ENCODE peak calls at places on chromosomes 13 and 19, in five cellular contexts. M, N, B, S and Y are unnamed samples.

GRCh38 chr13:27170521-27171243 is 929 bp downstream of the USP12 start:
- DNase-seq in M (peak; percentile 31), N (peak; percentile 38), B (peak; percentile 81), S (no peak), Y (peak; percentile 37)

GRCh38 chr19:35216833-35217707 is 11.5 kb downstream of the FAM187B start:
- DNase-seq in M (no peak), N (peak; percentile 49), B (peak; percentile 44), S (no peak), Y (peak; percentile 22)

GRCh38 chr13:47250141-47250540 is 353.3 kb upstream of the HTR2A start:
- DNase-seq in M (peak; percentile 30), N (no peak), B (no peak), S (peak; percentile 91), Y (no peak)

GRCh38 chr13:113361406-113361805 is 2.5 kb downstream of the GRTP1 start:
- DNase-seq in M (no peak), N (no peak), B (peak; percentile 40), S (no peak), Y (no peak)

GRCh38 chr13:21749410-21749809 is 78.5 kb downstream of the FGF9 start:
- DNase-seq in M (no peak), N (no peak), B (no peak), S (peak; percentile 54), Y (no peak)

GRCh38 chr19:2455481-2456300 is 1.1 kb downstream of the LMNB2 start:
- DNase-seq in M (no peak), N (peak; percentile 29), B (no peak), S (no peak), Y (no peak)

GRCh38 chr13:110229905-110230563 is 76.9 kb downstream of the COL4A1 start:
- DNase-seq in M (no peak), N (no peak), B (no peak), S (no peak), Y (no peak)

GRCh38 chr13:48679941-48680630 is 26.4 kb downstream of the CYSLTR2 start:
- DNase-seq in M (no peak), N (no peak), B (no peak), S (no peak), Y (no peak)

GRCh38 chr19:30682576-30683536 is 310.7 kb downstream of the ZNF536 start:
- DNase-seq in M (peak; percentile 82), N (peak; percentile 72), B (no peak), S (peak; percentile 64), Y (peak; percentile 35)

GRCh38 chr13:45219123-45219891 is 18.5 kb upstream of the KCTD4 start:
- DNase-seq in M (no peak), N (no peak), B (no peak), S (no peak), Y (no peak)

GRCh38 chr13:77697208-77698103 is at the start of gene SLAIN1:
- DNase-seq in M (peak; percentile 64), N (peak; percentile 82), B (peak; percentile 83), S (peak; percentile 15), Y (peak; percentile 62)

GRCh38 chr19:4581381-4582111 is 22.1 kb upstream of the SEMA6B start:
- DNase-seq in M (no peak), N (no peak), B (no peak), S (no peak), Y (no peak)

GRCh38 chr19:48918801-48919247 is 14.7 kb upstream of the DHDH start:
- DNase-seq in M (no peak), N (no peak), B (no peak), S (no peak), Y (no peak)

GRCh38 chr19:41408256-41408655 is 10.6 kb downstream of the BCKDHA start:
- DNase-seq in M (no peak), N (no peak), B (no peak), S (no peak), Y (no peak)

GRCh38 chr13:40595693-40596092 is 70.7 kb downstream of the FOXO1 start:
- DNase-seq in M (no peak), N (no peak), B (no peak), S (peak; percentile 18), Y (no peak)

GRCh38 chr19:33193864-33194362 is at the start of gene LRP3:
- DNase-seq in M (no peak), N (peak; percentile 27), B (no peak), S (no peak), Y (peak; percentile 24)

GRCh38 chr13:23321534-23322241 is 111.8 kb downstream of the SACS start:
- DNase-seq in M (peak; percentile 54), N (peak; percentile 31), B (no peak), S (peak; percentile 97), Y (peak; percentile 50)

GRCh38 chr19:37817180-37817911 is 38.0 kb upstream of the ZNF573 start:
- DNase-seq in M (peak; percentile 74), N (peak; percentile 89), B (peak; percentile 81), S (peak; percentile 27), Y (peak; percentile 17)

GRCh38 chr19:50174100-50174793 is 11.2 kb upstream of the IZUMO2 start:
- DNase-seq in M (no peak), N (no peak), B (no peak), S (no peak), Y (no peak)

GRCh38 chr13:40318366-40318765 is 348.1 kb downstream of the FOXO1 start:
- DNase-seq in M (no peak), N (peak; percentile 61), B (no peak), S (no peak), Y (peak; percentile 82)

GRCh38 chr13:25741796-25742195 is 310.0 kb downstream of the SHISA2 start:
- DNase-seq in M (no peak), N (no peak), B (no peak), S (no peak), Y (no peak)

GRCh38 chr13:33352520-33352919 is 67.0 kb upstream of the STARD13 start:
- DNase-seq in M (no peak), N (no peak), B (no peak), S (no peak), Y (peak; percentile 81)

GRCh38 chr19:38975214-38975860 is at the start of gene FBXO17:
- DNase-seq in M (peak; percentile 51), N (peak; percentile 26), B (peak; percentile 78), S (peak; percentile 60), Y (no peak)

GRCh38 chr13:94710081-94710809 is 2.1 kb downstream of the SOX21 start:
- DNase-seq in M (no peak), N (no peak), B (no peak), S (no peak), Y (no peak)

GRCh38 chr19:37361994-37362393 is 8.9 kb upstream of the ZNF527 start:
- DNase-seq in M (no peak), N (no peak), B (no peak), S (peak; percentile 36), Y (no peak)

GRCh38 chr13:32650705-32651311 is 64.6 kb downstream of the PDS5B start:
- DNase-seq in M (peak; percentile 45), N (peak; percentile 53), B (no peak), S (peak; percentile 49), Y (peak; percentile 42)

GRCh38 chr13:59342396-59342795 is 821.3 kb downstream of the DIAPH3 start:
- DNase-seq in M (no peak), N (no peak), B (no peak), S (no peak), Y (no peak)

GRCh38 chr13:110643324-110643723 is 28.0 kb downstream of the NAXD start:
- DNase-seq in M (no peak), N (no peak), B (peak; percentile 67), S (no peak), Y (no peak)

GRCh38 chr19:49588370-49589122 is 2.4 kb upstream of the PRR12 start:
- DNase-seq in M (no peak), N (no peak), B (no peak), S (no peak), Y (no peak)

GRCh38 chr13:73059460-73060250 is 850 bp downstream of the KLF5 start:
- DNase-seq in M (peak; percentile 18), N (peak; percentile 30), B (no peak), S (no peak), Y (peak; percentile 48)

GRCh38 chr13:113794086-113794485 is 35.1 kb downstream of the TMEM255B start:
- DNase-seq in M (no peak), N (no peak), B (peak; percentile 78), S (no peak), Y (no peak)

GRCh38 chr13:34657716-34658115 is 284.4 kb upstream of the NBEA start:
- DNase-seq in M (no peak), N (no peak), B (no peak), S (peak; percentile 86), Y (no peak)
- H3K27ac ChIP-seq in M (no peak overlapping the region), N (no peak overlapping the region), B (no peak overlapping the region), S (no peak overlapping the region), Y (no peak overlapping the region)

GRCh38 chr13:28229522-28229921 is 91.2 kb downstream of the PAN3 start:
- DNase-seq in M (no peak), N (no peak), B (no peak), S (no peak), Y (no peak)
- H3K27ac ChIP-seq in M (no peak overlapping the region), N (no peak overlapping the region), B (no peak overlapping the region), S (no peak overlapping the region), Y (no peak overlapping the region)

DNA sequence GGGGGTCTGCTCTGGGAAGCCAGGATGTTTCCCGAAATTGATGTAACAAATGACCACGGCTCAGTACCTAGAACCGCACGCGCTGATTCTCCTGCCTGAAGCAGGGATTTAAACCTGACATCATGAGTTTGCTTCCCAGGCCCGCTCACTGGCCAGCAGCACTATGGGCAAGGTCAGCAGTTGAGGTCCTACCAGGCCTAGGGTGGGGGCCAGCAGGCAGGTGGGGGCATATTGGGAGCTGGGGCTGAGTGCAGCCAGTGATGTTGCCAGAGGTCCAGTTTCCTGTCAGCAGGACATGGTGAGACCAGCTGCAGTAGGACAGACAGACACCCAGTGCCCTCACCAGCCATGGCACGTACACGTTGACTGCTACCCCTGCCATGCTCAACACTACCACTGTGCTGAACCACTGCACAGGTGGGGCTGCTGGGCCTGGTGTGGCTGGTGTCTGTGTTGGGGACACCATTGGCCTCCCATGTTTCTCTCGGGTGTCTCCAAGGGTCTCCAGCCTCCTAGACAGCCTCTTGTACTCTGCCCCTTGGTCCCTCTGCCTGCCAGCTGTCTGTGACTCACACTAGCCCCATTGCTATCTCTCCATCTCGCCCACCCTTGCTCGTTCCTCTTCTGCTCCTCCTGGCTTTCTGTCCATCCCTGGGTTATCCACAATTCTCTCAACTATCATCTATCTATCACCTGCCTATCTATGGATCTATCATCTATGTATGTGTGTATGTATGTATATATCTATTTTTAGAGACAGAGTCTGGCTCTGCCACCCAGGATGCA is 1.1 kb upstream of the C19orf85 start:
- DNase-seq in M (no peak), N (no peak), B (no peak), S (no peak), Y (no peak)
- H3K27ac ChIP-seq in M (no peak overlapping the region), N (no peak overlapping the region), B (no peak overlapping the region), S (no peak overlapping the region), Y (no peak overlapping the region)

GRCh38 chr19:47176627-47177090 is 46.0 kb downstream of the SAE1 start:
- DNase-seq in M (peak; percentile 33), N (peak; percentile 16), B (no peak), S (peak; percentile 96), Y (peak; percentile 3)
- H3K27ac ChIP-seq in M (peak overlapping the region; percentile 63), N (peak overlapping the region; percentile 61), B (peak overlapping the region; percentile 32), S (peak overlapping the region; percentile 92), Y (peak overlapping the region; percentile 52)

GRCh38 chr19:19627716-19628498 is at the start of gene LPAR2:
- DNase-seq in M (no peak), N (no peak), B (no peak), S (no peak), Y (no peak)
- H3K27ac ChIP-seq in M (no peak within 1 kb of the TSS), N (no peak within 1 kb of the TSS), B (peak within 1 kb of the TSS; percentile 80), S (no peak within 1 kb of the TSS), Y (no peak within 1 kb of the TSS)